ENCODE peak calls at places on chromosomes 11 and 22, in nine cellular contexts. Y, G, J, S, M, A, U, B and X are unnamed samples.
A peak's percentile ranks its signal among the peaks of the same experiment; 100 is the strongest.

GRCh38 chr11:89175796-89176195 is 1.9 kb upstream of the TYR start:
- DNase-seq in Y (no peak), G (no peak), J (no peak), S (no peak), M (no peak), A (no peak), U (no peak), B (no peak), X (no peak)

GRCh38 chr11:20739004-20739612 is 69.7 kb downstream of the NELL1 start:
- DNase-seq in Y (no peak), G (no peak), J (no peak), S (no peak), M (no peak), A (no peak), U (no peak), B (no peak), X (no peak)

GRCh38 chr11:78219493-78220217 is 30.9 kb downstream of the USP35 start:
- DNase-seq in Y (no peak), G (no peak), J (peak; percentile 12), S (no peak), M (no peak), A (no peak), U (no peak), B (no peak), X (peak; percentile 5)

GRCh38 chr11:127627629-127628462 is 627.3 kb upstream of the KIRREL3 start:
- DNase-seq in Y (no peak), G (peak; percentile 30), J (no peak), S (no peak), M (no peak), A (no peak), U (no peak), B (no peak), X (no peak)

GRCh38 chr11:74462009-74462408 is 5.3 kb downstream of the KCNE3 start:
- DNase-seq in Y (peak; percentile 69), G (no peak), J (no peak), S (no peak), M (no peak), A (peak; percentile 11), U (peak; percentile 79), B (no peak), X (peak; percentile 30)

GRCh38 chr11:119152604-119153003 is 3.8 kb downstream of the ABCG4 start:
- DNase-seq in Y (no peak), G (no peak), J (no peak), S (no peak), M (no peak), A (no peak), U (no peak), B (no peak), X (no peak)

GRCh38 chr22:46201059-46201757 is 48.9 kb downstream of the CDPF1 start:
- DNase-seq in Y (no peak), G (peak; percentile 13), J (peak; percentile 92), S (no peak), M (peak; percentile 46), A (no peak), U (peak; percentile 50), B (no peak), X (peak; percentile 50)

GRCh38 chr11:116255234-116255953 is 517.4 kb downstream of the BUD13 start:
- DNase-seq in Y (no peak), G (no peak), J (no peak), S (no peak), M (no peak), A (no peak), U (no peak), B (no peak), X (no peak)

GRCh38 chr22:33427461-33427860 is 369.3 kb upstream of the SYN3 start:
- DNase-seq in Y (no peak), G (no peak), J (no peak), S (no peak), M (no peak), A (no peak), U (no peak), B (no peak), X (no peak)

GRCh38 chr22:46107089-46107664 is 43.1 kb upstream of the PPARA start:
- DNase-seq in Y (peak; percentile 85), G (peak; percentile 60), J (no peak), S (no peak), M (no peak), A (no peak), U (peak; percentile 77), B (no peak), X (no peak)

GRCh38 chr11:119832536-119832935 is 103.5 kb upstream of the NECTIN1 start:
- DNase-seq in Y (peak; percentile 65), G (peak; percentile 45), J (peak; percentile 56), S (no peak), M (no peak), A (peak; percentile 51), U (peak; percentile 33), B (no peak), X (no peak)

GRCh38 chr11:3138178-3139085 is 26.7 kb downstream of the OSBPL5 start:
- DNase-seq in Y (no peak), G (no peak), J (peak; percentile 60), S (no peak), M (no peak), A (no peak), U (no peak), B (no peak), X (peak; percentile 50)

GRCh38 chr11:71451596-71452353 is 1.2 kb upstream of the NADSYN1 start:
- DNase-seq in Y (no peak), G (peak; percentile 57), J (peak; percentile 86), S (no peak), M (no peak), A (no peak), U (peak; percentile 64), B (no peak), X (peak; percentile 62)

GRCh38 chr11:67466962-67467771 is 1.9 kb downstream of the TMEM134 start:
- DNase-seq in Y (no peak), G (no peak), J (no peak), S (no peak), M (no peak), A (no peak), U (no peak), B (no peak), X (no peak)

GRCh38 chr22:26972281-26972680 is 314.9 kb downstream of the MIAT start:
- DNase-seq in Y (no peak), G (no peak), J (no peak), S (no peak), M (no peak), A (no peak), U (no peak), B (no peak), X (no peak)

GRCh38 chr11:62881579-62882427 is 1.1 kb downstream of the SLC3A2 start:
- DNase-seq in Y (peak; percentile 94), G (peak; percentile 97), J (no peak), S (peak; percentile 78), M (peak; percentile 90), A (peak; percentile 98), U (peak; percentile 98), B (peak; percentile 76), X (peak; percentile 95)

GRCh38 chr11:76839326-76839725 is 21.4 kb upstream of the ACER3 start:
- DNase-seq in Y (no peak), G (peak; percentile 47), J (no peak), S (no peak), M (peak; percentile 65), A (no peak), U (no peak), B (no peak), X (no peak)

GRCh38 chr22:39388261-39389011 is 11.1 kb upstream of the TAB1 start:
- DNase-seq in Y (peak; percentile 76), G (peak; percentile 83), J (peak; percentile 98), S (no peak), M (peak; percentile 56), A (peak; percentile 89), U (peak; percentile 92), B (peak; percentile 91), X (peak; percentile 96)

GRCh38 chr22:21683401-21683811 is 17.6 kb downstream of the PPIL2 start:
- DNase-seq in Y (no peak), G (no peak), J (no peak), S (no peak), M (no peak), A (no peak), U (no peak), B (no peak), X (no peak)

GRCh38 chr11:61138940-61139339 is 22.3 kb downstream of the VPS37C start:
- DNase-seq in Y (no peak), G (peak; percentile 23), J (no peak), S (no peak), M (no peak), A (peak; percentile 69), U (no peak), B (no peak), X (no peak)

GRCh38 chr11:123479048-123479837 is 49.2 kb downstream of the GRAMD1B start:
- DNase-seq in Y (no peak), G (no peak), J (no peak), S (no peak), M (no peak), A (no peak), U (no peak), B (no peak), X (no peak)

GRCh38 chr11:68372114-68372513 is 59.7 kb downstream of the LRP5 start:
- DNase-seq in Y (no peak), G (no peak), J (no peak), S (no peak), M (no peak), A (no peak), U (no peak), B (no peak), X (no peak)

GRCh38 chr22:27405672-27406388 is 395.7 kb downstream of the MN1 start:
- DNase-seq in Y (peak; percentile 73), G (peak; percentile 49), J (peak; percentile 79), S (no peak), M (peak; percentile 18), A (peak; percentile 65), U (peak; percentile 44), B (peak; percentile 78), X (peak; percentile 77)

GRCh38 chr11:87215236-87215635 is 177.5 kb downstream of the TMEM135 start:
- DNase-seq in Y (no peak), G (peak; percentile 64), J (no peak), S (no peak), M (no peak), A (peak; percentile 11), U (no peak), B (no peak), X (no peak)

GRCh38 chr22:45968751-45969413 is 8.1 kb downstream of the WNT7B start:
- DNase-seq in Y (no peak), G (peak; percentile 96), J (no peak), S (no peak), M (peak; percentile 50), A (peak; percentile 61), U (no peak), B (no peak), X (no peak)